ENCODE peak calls at places on chromosomes 5 and 9, in ten cellular contexts. M, T, X, A, F, K, J, Z, H and E are unnamed samples.

GRCh38 chr5:42306287-42306686 is 117.0 kb upstream of the GHR start:
- DNase-seq in M (no peak), T (no peak), X (no peak), A (no peak), F (no peak), K (no peak), J (no peak), Z (no peak), H (no peak), E (no peak)

GRCh38 chr5:59198365-59198764 is 615.5 kb downstream of the RAB3C start:
- DNase-seq in M (no peak), T (no peak), X (no peak), A (no peak), F (no peak), K (no peak), J (no peak), Z (no peak), H (no peak), E (no peak)

GRCh38 chr5:55407059-55407684 is 99.4 kb downstream of the MTREX start:
- DNase-seq in M (no peak), T (no peak), X (peak), A (peak), F (peak), K (no peak), J (peak), Z (no peak), H (no peak), E (no peak)

GRCh38 chr9:108786756-108787663 is 68.8 kb downstream of the ACTL7B start:
- DNase-seq in M (no peak), T (no peak), X (no peak), A (peak), F (no peak), K (no peak), J (no peak), Z (no peak), H (no peak), E (no peak)

GRCh38 chr5:52754051-52754450 is 33.7 kb upstream of the ITGA1 start:
- DNase-seq in M (no peak), T (no peak), X (no peak), A (no peak), F (no peak), K (no peak), J (no peak), Z (no peak), H (no peak), E (no peak)

GRCh38 chr9:16178294-16178693 is 625.5 kb downstream of the CCDC171 start:
- DNase-seq in M (no peak), T (no peak), X (no peak), A (no peak), F (no peak), K (no peak), J (no peak), Z (no peak), H (no peak), E (no peak)

GRCh38 chr9:6907772-6908381 is 150.1 kb downstream of the KDM4C start:
- DNase-seq in M (no peak), T (no peak), X (no peak), A (peak), F (no peak), K (no peak), J (peak), Z (no peak), H (no peak), E (no peak)

GRCh38 chr5:178590141-178590923 is at the start of gene COL23A1:
- DNase-seq in M (peak), T (peak), X (peak), A (no peak), F (peak), K (peak), J (no peak), Z (peak), H (peak), E (peak)

GRCh38 chr5:150671509-150672236 is 10.6 kb downstream of the MYOZ3 start:
- DNase-seq in M (no peak), T (no peak), X (peak), A (no peak), F (no peak), K (no peak), J (no peak), Z (no peak), H (no peak), E (no peak)

GRCh38 chr5:105752801-105753200 is 1917.9 kb downstream of the EFNA5 start:
- DNase-seq in M (no peak), T (no peak), X (no peak), A (no peak), F (no peak), K (no peak), J (no peak), Z (no peak), H (no peak), E (no peak)

GRCh38 chr5:40206030-40206429 is 473.7 kb upstream of the PTGER4 start:
- DNase-seq in M (no peak), T (no peak), X (no peak), A (no peak), F (no peak), K (no peak), J (no peak), Z (no peak), H (no peak), E (no peak)

GRCh38 chr5:133842846-133843725 is 125.3 kb downstream of the C5orf15 start:
- DNase-seq in M (no peak), T (no peak), X (no peak), A (no peak), F (no peak), K (no peak), J (no peak), Z (peak), H (peak), E (no peak)
- TF ChIP-seq EP300 in M (no peak), T (no peak), X (no peak), A (no peak), F (no peak), K (no peak), J (no peak), Z (no peak), H (no peak), E (no peak)

GRCh38 chr9:127076860-127077657 is 45.4 kb downstream of the ANGPTL2 start:
- DNase-seq in M (no peak), T (no peak), X (no peak), A (no peak), F (no peak), K (no peak), J (no peak), Z (no peak), H (no peak), E (peak)
- TF ChIP-seq EP300 in M (no peak), T (no peak), X (no peak), A (no peak), F (no peak), K (no peak), J (no peak), Z (no peak), H (no peak), E (no peak)

GRCh38 chr5:75921011-75921410 is 162.2 kb upstream of the SV2C start:
- DNase-seq in M (no peak), T (no peak), X (no peak), A (no peak), F (no peak), K (no peak), J (no peak), Z (no peak), H (no peak), E (no peak)
- TF ChIP-seq EP300 in M (no peak), T (no peak), X (no peak), A (no peak), F (no peak), K (no peak), J (no peak), Z (no peak), H (no peak), E (no peak)

DNA sequence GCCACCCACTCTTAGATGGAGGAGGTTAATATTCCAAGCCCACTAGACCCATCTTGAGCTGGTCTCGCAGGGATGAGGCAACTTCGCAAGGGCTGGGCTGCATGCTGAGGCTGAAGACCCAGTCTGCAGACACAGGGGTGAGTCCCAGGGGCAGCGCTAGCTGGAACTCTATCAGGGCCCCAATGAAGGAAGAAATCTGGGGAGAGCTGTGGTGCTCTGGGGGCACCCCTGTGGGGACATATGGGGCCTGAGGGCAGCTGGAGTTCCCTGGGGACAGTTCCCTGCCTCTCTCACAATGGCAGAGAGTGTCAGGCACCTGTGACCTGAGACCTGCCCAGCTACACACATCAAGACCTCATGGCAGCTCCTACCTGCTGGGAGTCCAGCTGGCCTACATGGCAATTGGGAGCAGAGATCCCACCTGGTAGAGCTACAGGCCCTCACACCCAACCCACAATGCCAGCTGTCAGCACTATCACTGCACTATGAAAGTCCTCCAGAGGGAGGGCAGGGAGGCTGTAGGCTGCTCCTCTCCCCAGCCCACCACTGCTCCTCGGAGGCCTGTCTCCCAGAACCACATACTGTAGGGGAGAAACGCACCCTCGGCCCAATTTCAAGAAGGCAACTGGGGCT is 202.2 kb downstream of the GABBR2 start:
- DNase-seq in M (no peak), T (no peak), X (no peak), A (no peak), F (no peak), K (no peak), J (no peak), Z (no peak), H (no peak), E (no peak)
- TF ChIP-seq EP300 in M (no peak), T (no peak), X (no peak), A (no peak), F (no peak), K (no peak), J (no peak), Z (no peak), H (no peak), E (no peak)